ENCODE peak calls at places on chromosomes 11 and 22, in seven cellular contexts. E is AG04450; U is sciatic nerve; M is adipocyte; T is activated T-cell treated with anti-CD3 and anti-CD28 coated beads, Interleukin-2, amount 50 U/mL, for 24 hours; K is NCI-H446 treated with DMSO at 0.1 percent for 48 hours; P is M059J. Z is an unnamed sample.
A peak's percentile ranks its signal among the peaks of the same experiment; 100 is the strongest.

GRCh38 chr11:116500002-116500832 is 272.6 kb downstream of the BUD13 start:
- DNase-seq in E (no peak), U (no peak), M (no peak), T (no peak), K (no peak), P (no peak), Z (no peak)

GRCh38 chr22:27492566-27493201 is 308.9 kb downstream of the MN1 start:
- DNase-seq in E (no peak), U (no peak), M (no peak), T (no peak), K (no peak), P (peak; percentile 50), Z (no peak)

GRCh38 chr11:125082611-125083311 is 19.7 kb downstream of the SLC37A2 start:
- DNase-seq in E (no peak), U (no peak), M (peak; percentile 79), T (no peak), K (no peak), P (peak; percentile 97), Z (no peak)

GRCh38 chr11:84103096-84103495 is 816.9 kb upstream of the CCDC90B start:
- DNase-seq in E (no peak), U (no peak), M (no peak), T (no peak), K (no peak), P (no peak), Z (no peak)

GRCh38 chr11:60077216-60077817 is 11.1 kb upstream of the MS4A2 start:
- DNase-seq in E (no peak), U (no peak), M (no peak), T (no peak), K (no peak), P (peak; percentile 12), Z (no peak)

GRCh38 chr11:69027704-69028372 is 14.8 kb upstream of the MRGPRF start:
- DNase-seq in E (no peak), U (no peak), M (peak; percentile 67), T (no peak), K (no peak), P (no peak), Z (no peak)

GRCh38 chr22:46803031-46803880 is 40.8 kb downstream of the TBC1D22A start:
- DNase-seq in E (no peak), U (peak; percentile 67), M (peak; percentile 32), T (peak; percentile 81), K (no peak), P (peak; percentile 5), Z (peak; percentile 75)

GRCh38 chr11:10581481-10582019 is 13.1 kb upstream of the LYVE1 start:
- DNase-seq in E (no peak), U (no peak), M (no peak), T (no peak), K (no peak), P (peak; percentile 73), Z (no peak)

GRCh38 chr22:18987765-18988164 is 51.7 kb upstream of the PRODH start:
- DNase-seq in E (no peak), U (no peak), M (no peak), T (no peak), K (no peak), P (peak; percentile 32), Z (peak; percentile 69)

GRCh38 chr22:37887610-37888378 is 18.3 kb upstream of the MICALL1 start:
- DNase-seq in E (peak; percentile 47), U (peak; percentile 74), M (peak; percentile 68), T (no peak), K (no peak), P (peak; percentile 36), Z (peak; percentile 97)

GRCh38 chr11:8061555-8062428 is 19.2 kb upstream of the TUB start:
- DNase-seq in E (no peak), U (no peak), M (no peak), T (no peak), K (no peak), P (no peak), Z (no peak)

GRCh38 chr22:45521178-45521577 is 18.5 kb downstream of the FBLN1 start:
- DNase-seq in E (no peak), U (no peak), M (no peak), T (no peak), K (no peak), P (no peak), Z (no peak)

GRCh38 chr11:69521461-69521860 is 40.0 kb downstream of the LINC01488 start:
- DNase-seq in E (no peak), U (no peak), M (no peak), T (no peak), K (no peak), P (no peak), Z (peak; percentile 95)

GRCh38 chr11:132058211-132058772 is 687.9 kb downstream of the NTM start:
- DNase-seq in E (no peak), U (no peak), M (peak; percentile 49), T (no peak), K (no peak), P (peak; percentile 67), Z (peak; percentile 70)

GRCh38 chr22:24536089-24536488 is 18.8 kb downstream of the GUCD1 start:
- DNase-seq in E (no peak), U (no peak), M (no peak), T (no peak), K (no peak), P (no peak), Z (no peak)

GRCh38 chr11:19347911-19348310 is 107.2 kb upstream of the E2F8 start:
- DNase-seq in E (no peak), U (no peak), M (no peak), T (no peak), K (no peak), P (no peak), Z (peak; percentile 31)

GRCh38 chr11:77548552-77549439 is 41.0 kb upstream of the AQP11 start:
- DNase-seq in E (no peak), U (no peak), M (no peak), T (no peak), K (no peak), P (no peak), Z (no peak)

GRCh38 chr11:106961518-106961917 is 56.8 kb downstream of the GUCY1A2 start:
- DNase-seq in E (peak; percentile 47), U (no peak), M (peak; percentile 90), T (no peak), K (no peak), P (peak; percentile 80), Z (no peak)

GRCh38 chr11:69721745-69722144 is 17.9 kb upstream of the FGF19 start:
- DNase-seq in E (no peak), U (no peak), M (no peak), T (no peak), K (no peak), P (peak; percentile 46), Z (peak; percentile 54)

GRCh38 chr11:69234740-69235710 is 58.9 kb upstream of the MYEOV start:
- DNase-seq in E (no peak), U (peak; percentile 13), M (no peak), T (no peak), K (no peak), P (peak; percentile 14), Z (no peak)

GRCh38 chr11:65414776-65415498 is 7.7 kb upstream of the NEAT1 start:
- DNase-seq in E (no peak), U (peak; percentile 49), M (peak; percentile 4), T (no peak), K (no peak), P (peak; percentile 25), Z (no peak)

GRCh38 chr22:20064545-20065262 is 15.3 kb upstream of the DGCR8 start:
- DNase-seq in E (no peak), U (no peak), M (no peak), T (no peak), K (no peak), P (no peak), Z (no peak)

GRCh38 chr11:59207988-59208432 is 4.7 kb downstream of the MPEG1 start:
- DNase-seq in E (peak; percentile 43), U (no peak), M (peak; percentile 81), T (peak; percentile 57), K (peak; percentile 25), P (peak; percentile 45), Z (peak; percentile 41)

GRCh38 chr22:50687829-50688228 is 15.2 kb downstream of the SHANK3 start:
- DNase-seq in E (no peak), U (peak; percentile 48), M (no peak), T (no peak), K (no peak), P (no peak), Z (no peak)

GRCh38 chr11:112583246-112583893 is 322.7 kb upstream of the PLET1 start:
- DNase-seq in E (no peak), U (no peak), M (no peak), T (no peak), K (no peak), P (no peak), Z (no peak)

GRCh38 chr22:32202539-32203180 is 2.2 kb downstream of the RFPL2 start:
- DNase-seq in E (no peak), U (no peak), M (peak; percentile 52), T (peak; percentile 52), K (no peak), P (peak; percentile 44), Z (peak; percentile 62)

GRCh38 chr11:129323896-129324522 is 51.6 kb upstream of the BARX2 start:
- DNase-seq in E (no peak), U (no peak), M (peak; percentile 60), T (no peak), K (peak; percentile 12), P (no peak), Z (no peak)

GRCh38 chr11:67413266-67413797 is 2.1 kb upstream of the CARNS1 start:
- DNase-seq in E (no peak), U (no peak), M (no peak), T (no peak), K (no peak), P (no peak), Z (no peak)

GRCh38 chr11:848380-848931 is 5.8 kb downstream of the TSPAN4 start:
- DNase-seq in E (no peak), U (no peak), M (peak; percentile 64), T (peak; percentile 81), K (no peak), P (no peak), Z (peak; percentile 51)

GRCh38 chr11:75879737-75880136 is 64.7 kb downstream of the UVRAG start:
- DNase-seq in E (no peak), U (no peak), M (no peak), T (no peak), K (no peak), P (no peak), Z (no peak)

GRCh38 chr22:39519681-39520053 is 695 bp upstream of the ATF4 start:
- DNase-seq in E (no peak), U (no peak), M (peak; percentile 79), T (no peak), K (no peak), P (peak; percentile 62), Z (no peak)

GRCh38 chr11:2565447-2566222 is 120.8 kb downstream of the KCNQ1 start:
- DNase-seq in E (no peak), U (peak; percentile 46), M (no peak), T (no peak), K (no peak), P (no peak), Z (no peak)

Z was measured in ELF-1.